ENCODE peak calls at places on chromosome X, in ten cellular contexts. C is activated naive CD4-positive, alpha-beta T cell treated with anti-CD3 and anti-CD28 coated beads, Interleukin-2, amount 50 U/mL, for 72 hours; O is NAMALWA; L is HCT116; F is activated gamma-delta T cell treated with Interleukin-2 at 50 U/mL for 16 hours; J is EL; I is naive thymus-derived CD4-positive, alpha-beta T cell; H is naive thymus-derived CD8-positive, alpha-beta T cell; M is ACHN; N is smooth muscle cell of the brain vasculature. W is an unnamed sample.

GRCh38 chrX:44596277-44596676 is 53.6 kb upstream of the FUNDC1 start:
- DNase-seq in I (no peak), F (no peak), J (no peak), C (no peak), L (no peak), M (no peak), N (no peak), H (no peak), O (no peak), W (no peak)

GRCh38 chrX:148691456-148691855 is 191.0 kb downstream of the AFF2 start:
- DNase-seq in C (no peak), M (no peak), O (no peak), H (no peak), N (no peak), L (no peak), J (no peak), I (no peak), F (no peak), W (no peak)

GRCh38 chrX:39725928-39726619 is 371.7 kb downstream of the BCOR start:
- DNase-seq in H (no peak), J (peak), L (no peak), O (no peak), I (no peak), F (no peak), M (no peak), C (no peak), N (no peak), W (no peak)

GRCh38 chrX:148552775-148553174 is 52.4 kb downstream of the AFF2 start:
- DNase-seq in J (no peak), H (no peak), M (no peak), C (peak), O (peak), I (no peak), L (no peak), N (no peak), F (no peak), W (no peak)

GRCh38 chrX:110408949-110409588 is 50.4 kb downstream of the RTL9 start:
- DNase-seq in O (no peak), J (no peak), F (no peak), H (no peak), I (no peak), C (no peak), L (no peak), N (no peak), M (no peak), W (no peak)

GRCh38 chrX:65034641-65035450 is 58.6 kb upstream of the ZC4H2 start:
- DNase-seq in J (peak), O (peak), L (peak), N (no peak), F (peak), H (peak), C (peak), I (peak), M (peak), W (peak)

GRCh38 chrX:9912341-9912740 is 54.8 kb upstream of the CLDN34 start:
- DNase-seq in I (no peak), N (no peak), H (no peak), L (no peak), M (no peak), O (no peak), C (no peak), J (no peak), F (no peak), W (no peak)

GRCh38 chrX:124862304-124862703 is 457.4 kb upstream of the TEX13C start:
- DNase-seq in N (no peak), F (no peak), C (no peak), J (no peak), H (no peak), I (no peak), M (no peak), L (no peak), O (no peak), W (no peak)

GRCh38 chrX:31656013-31656412 is 584.2 kb upstream of the FTHL17 start:
- DNase-seq in L (no peak), M (no peak), C (no peak), O (no peak), J (peak), I (no peak), F (no peak), N (no peak), H (no peak), W (no peak)

GRCh38 chrX:151982217-151982616 is 7.7 kb upstream of the GABRE start:
- DNase-seq in M (peak), J (peak), N (no peak), L (no peak), H (no peak), O (no peak), C (no peak), F (no peak), I (no peak), W (peak)

GRCh38 chrX:39000802-39001201 is 199.5 kb downstream of the MID1IP1 start:
- DNase-seq in O (no peak), C (no peak), M (no peak), N (no peak), H (no peak), J (no peak), L (no peak), I (no peak), F (no peak), W (no peak)

GRCh38 chrX:13956998-13957397 is 72.7 kb downstream of the GEMIN8 start:
- DNase-seq in H (no peak), C (no peak), I (no peak), M (no peak), F (no peak), O (no peak), J (no peak), N (no peak), L (no peak), W (no peak)

GRCh38 chrX:141320801-141321200 is 78.5 kb upstream of the SPANXC start:
- DNase-seq in I (no peak), F (no peak), H (no peak), J (peak), O (no peak), L (no peak), N (no peak), C (no peak), M (no peak), W (no peak)

GRCh38 chrX:138858438-138858837 is 146.9 kb upstream of the FGF13 start:
- DNase-seq in F (no peak), O (no peak), I (no peak), C (no peak), L (no peak), M (no peak), N (no peak), H (no peak), J (no peak), W (peak)

GRCh38 chrX:71618303-71618721 is at the start of gene CXCR3:
- DNase-seq in L (no peak), O (no peak), M (no peak), J (no peak), I (no peak), F (peak), H (peak), N (no peak), C (peak), W (peak)

GRCh38 chrX:21740329-21741274 is 17.3 kb downstream of the SMPX start:
- DNase-seq in H (no peak), O (no peak), F (no peak), J (no peak), C (no peak), I (no peak), L (no peak), N (peak), M (no peak), W (peak)

GRCh38 chrX:138191998-138192397 is 519.5 kb downstream of the FGF13 start:
- DNase-seq in I (no peak), M (peak), H (no peak), C (no peak), J (no peak), O (peak), L (no peak), F (no peak), N (no peak), W (no peak)

GRCh38 chrX:152958047-152958446 is 35.9 kb downstream of the PNMA5 start:
- DNase-seq in I (no peak), F (no peak), C (no peak), M (peak), J (no peak), O (no peak), N (no peak), L (no peak), H (no peak), W (no peak)

GRCh38 chrX:132520213-132520612 is 31.4 kb upstream of the MBNL3 start:
- DNase-seq in H (no peak), L (no peak), F (no peak), O (no peak), C (no peak), I (no peak), M (no peak), J (no peak), N (no peak), W (no peak)

GRCh38 chrX:40109288-40110008 is 11.7 kb upstream of the BCOR start:
- DNase-seq in J (peak), I (no peak), N (no peak), O (peak), M (peak), F (no peak), L (no peak), C (no peak), H (no peak), W (peak)

GRCh38 chrX:2732649-2733048 is 19.2 kb upstream of the XG start:
- DNase-seq in C (no peak), O (no peak), F (no peak), I (no peak), M (no peak), L (no peak), H (no peak), N (no peak), J (no peak), W (no peak)

GRCh38 chrX:24248042-24248441 is 65.8 kb downstream of the SUPT20HL2 start:
- DNase-seq in C (no peak), O (no peak), H (no peak), L (no peak), I (no peak), J (no peak), N (no peak), M (no peak), F (no peak), W (no peak)

GRCh38 chrX:67524950-67525691 is 18.7 kb upstream of the AR start:
- DNase-seq in O (no peak), M (no peak), L (no peak), C (no peak), N (no peak), I (no peak), H (no peak), J (no peak), F (no peak), W (no peak)

GRCh38 chrX:132270699-132271098 is 51.5 kb upstream of the RAP2C start:
- DNase-seq in N (no peak), H (no peak), F (no peak), J (peak), I (no peak), L (no peak), M (no peak), C (no peak), O (no peak), W (peak)

GRCh38 chrX:37825225-37825842 is 22.0 kb downstream of the DYNLT3 start:
- DNase-seq in J (peak), O (peak), H (peak), I (peak), N (no peak), M (peak), F (peak), C (peak), L (peak), W (no peak)

GRCh38 chrX:140510895-140511295 is 6.0 kb upstream of the SOX3 start:
- DNase-seq in M (no peak), C (no peak), N (no peak), F (no peak), H (no peak), I (no peak), L (no peak), J (no peak), O (no peak), W (no peak)

GRCh38 chrX:34578237-34578636 is 78.8 kb downstream of the TMEM47 start:
- DNase-seq in I (no peak), L (no peak), J (peak), H (no peak), C (no peak), O (peak), M (peak), F (no peak), N (peak), W (no peak)

GRCh38 chrX:108437789-108438623 is at the start of gene COL4A6:
- DNase-seq in O (no peak), F (no peak), L (no peak), N (no peak), I (no peak), M (peak), C (no peak), J (no peak), H (no peak), W (no peak)

GRCh38 chrX:18887177-18887820 is 96.6 kb downstream of the PHKA2 start:
- DNase-seq in L (no peak), O (no peak), C (no peak), N (no peak), M (no peak), F (no peak), H (no peak), I (no peak), J (no peak), W (no peak)

GRCh38 chrX:100447563-100448397 is 37.7 kb upstream of the PCDH19 start:
- DNase-seq in H (no peak), I (no peak), N (peak), J (peak), O (peak), F (no peak), L (peak), M (peak), C (peak), W (peak)

GRCh38 chrX:118594697-118595420 is 99.2 kb downstream of the DOCK11 start:
- DNase-seq in H (no peak), I (no peak), F (no peak), N (no peak), O (no peak), C (no peak), M (no peak), J (peak), L (no peak), W (no peak)

GRCh38 chrX:9392445-9392844 is 72.4 kb upstream of the TBL1X start:
- DNase-seq in M (no peak), C (no peak), H (no peak), F (no peak), O (no peak), J (peak), L (no peak), I (no peak), N (no peak), W (no peak)

GRCh38 chrX:39214380-39215126 is 413.3 kb downstream of the MID1IP1 start:
- DNase-seq in O (no peak), H (no peak), J (no peak), N (no peak), F (no peak), I (no peak), L (no peak), M (no peak), C (no peak), W (no peak)

GRCh38 chrX:30935985-30936384 is 46.9 kb upstream of the TAB3 start:
- DNase-seq in L (peak), N (no peak), F (no peak), H (no peak), C (no peak), O (peak), M (peak), J (peak), I (no peak), W (peak)

GRCh38 chrX:80879143-80879542 is 69.5 kb upstream of the BRWD3 start:
- DNase-seq in F (no peak), J (no peak), L (no peak), N (no peak), O (peak), M (no peak), H (no peak), C (no peak), I (no peak), W (no peak)

GRCh38 chrX:139508099-139508498 is 22.4 kb upstream of the F9 start:
- DNase-seq in F (no peak), L (no peak), H (no peak), J (no peak), M (no peak), I (no peak), N (no peak), C (no peak), O (no peak), W (no peak)

GRCh38 chrX:47992093-47992375 is 11.8 kb downstream of the ZNF182 start:
- DNase-seq in N (no peak), I (no peak), O (no peak), H (no peak), C (no peak), J (peak), F (no peak), M (no peak), L (no peak), W (no peak)

GRCh38 chrX:9882669-9883446 is 84.3 kb upstream of the CLDN34 start:
- DNase-seq in I (no peak), O (peak), M (no peak), H (no peak), L (no peak), J (no peak), C (no peak), N (no peak), F (no peak), W (no peak)

GRCh38 chrX:71935542-71935941 is 24.9 kb downstream of the NHSL2 start:
- DNase-seq in L (no peak), M (no peak), H (no peak), F (no peak), N (no peak), C (no peak), I (no peak), O (no peak), J (no peak), W (no peak)

W was measured in MG63.